ENCODE peak calls at places on chromosomes 1 and 21, in five cellular contexts. S is stomach, E is K562, G is GM12892, I is GM12891. R is an unnamed sample.
A peak's percentile ranks its signal among the peaks of the same experiment; 100 is the strongest.

GRCh38 chr1:225602590-225603206 is 50.2 kb downstream of the ENAH start:
- DNase-seq in E (no peak), G (no peak), S (no peak), I (no peak), R (no peak)

GRCh38 chr1:1677718-1678580 is 14.6 kb downstream of the SLC35E2B start:
- DNase-seq in I (peak; percentile 77), S (no peak), G (peak; percentile 83), E (peak; percentile 10), R (peak; percentile 57)

GRCh38 chr1:3522564-3523270 is 68.3 kb downstream of the ARHGEF16 start:
- DNase-seq in G (no peak), S (no peak), I (no peak), E (no peak), R (no peak)

GRCh38 chr1:82733645-82734044 is 932.9 kb downstream of the ADGRL2 start:
- DNase-seq in I (no peak), E (no peak), S (no peak), G (no peak), R (no peak)

GRCh38 chr1:38179423-38179822 is 132.8 kb upstream of the POU3F1 start:
- DNase-seq in S (no peak), E (no peak), I (no peak), G (no peak), R (no peak)

GRCh38 chr21:45970674-45971486 is 10.7 kb upstream of the COL6A1 start:
- DNase-seq in I (no peak), E (peak; percentile 82), G (peak; percentile 56), S (no peak), R (peak; percentile 88)

GRCh38 chr1:172154571-172154970 is 265.9 kb upstream of the C1orf105 start:
- DNase-seq in E (no peak), S (no peak), I (no peak), G (no peak), R (no peak)

GRCh38 chr1:177923441-177923840 is 46.4 kb downstream of the SEC16B start:
- DNase-seq in S (no peak), E (no peak), G (no peak), I (no peak), R (no peak)

GRCh38 chr1:117529683-117530082 is 76.2 kb upstream of the TENT5C start:
- DNase-seq in E (no peak), I (no peak), S (no peak), G (no peak), R (no peak)

GRCh38 chr1:20739225-20739624 is 6.7 kb upstream of the SH2D5 start:
- DNase-seq in I (no peak), S (no peak), E (no peak), G (no peak), R (no peak)

GRCh38 chr1:73604739-73605138 is 593.2 kb downstream of the LRRIQ3 start:
- DNase-seq in I (no peak), E (no peak), S (no peak), G (no peak), R (no peak)

GRCh38 chr1:233022246-233022645 is 71.8 kb downstream of the NTPCR start:
- DNase-seq in S (no peak), I (no peak), E (no peak), G (no peak), R (no peak)

GRCh38 chr1:226640737-226641136 is 92.2 kb downstream of the STUM start:
- DNase-seq in S (no peak), E (no peak), G (no peak), I (no peak), R (peak; percentile 63)

GRCh38 chr1:171115280-171115897 is 24.7 kb downstream of the FMO3 start:
- DNase-seq in S (no peak), E (no peak), G (no peak), I (no peak), R (no peak)

GRCh38 chr1:85374160-85374559 is 90.8 kb downstream of the DDAH1 start:
- DNase-seq in S (no peak), G (no peak), I (no peak), E (no peak), R (no peak)

GRCh38 chr1:65687435-65688214 is 105.1 kb upstream of the PDE4B start:
- DNase-seq in I (peak; percentile 13), E (peak; percentile 82), G (no peak), S (peak; percentile 93), R (peak; percentile 90)

GRCh38 chr21:44304846-44305245 is 5.0 kb downstream of the PFKL start:
- DNase-seq in S (peak; percentile 43), I (peak; percentile 66), G (no peak), E (peak; percentile 66), R (no peak)

GRCh38 chr1:15260418-15261154 is 13.6 kb downstream of the FHAD1 start:
- DNase-seq in E (peak; percentile 64), G (no peak), S (no peak), I (no peak), R (no peak)

GRCh38 chr1:243740255-243740999 is 109.6 kb downstream of the AKT3 start:
- DNase-seq in G (no peak), I (no peak), E (no peak), S (no peak), R (no peak)

GRCh38 chr1:220990417-220991337 is 111.4 kb downstream of the HLX start:
- DNase-seq in E (peak; percentile 31), G (no peak), I (no peak), S (no peak), R (no peak)

GRCh38 chr1:53298163-53298685 is 29.6 kb downstream of the LRP8 start:
- DNase-seq in S (no peak), G (no peak), I (no peak), E (no peak), R (no peak)

GRCh38 chr1:119767486-119767885 is 1.2 kb downstream of the HMGCS2 start:
- DNase-seq in E (no peak), I (no peak), S (no peak), G (no peak), R (no peak)

GRCh38 chr1:59499956-59500569 is 203.2 kb downstream of the FGGY start:
- DNase-seq in S (no peak), E (no peak), I (no peak), G (no peak), R (no peak)

GRCh38 chr1:165284471-165284870 is 72.0 kb downstream of the LMX1A start:
- DNase-seq in E (no peak), I (no peak), S (no peak), G (no peak), R (no peak)

GRCh38 chr1:226643167-226643566 is 94.6 kb downstream of the STUM start:
- DNase-seq in E (peak; percentile 81), I (peak; percentile 85), G (peak; percentile 77), S (no peak), R (peak; percentile 73)

GRCh38 chr21:38989097-38989744 is 183.5 kb downstream of the ETS2 start:
- DNase-seq in S (no peak), I (no peak), G (no peak), E (no peak), R (no peak)

GRCh38 chr21:10430007-10430406 is 91.4 kb upstream of the TPTE start:
- DNase-seq in E (peak; percentile 37), I (peak; percentile 2), G (no peak), S (no peak), R (no peak)

GRCh38 chr21:29386803-29387202 is 88.1 kb downstream of the BACH1 start:
- DNase-seq in G (no peak), S (no peak), E (no peak), I (no peak), R (no peak)

GRCh38 chr21:21690068-21690665 is 692.0 kb downstream of the NCAM2 start:
- DNase-seq in S (no peak), I (no peak), E (no peak), G (no peak), R (no peak)

GRCh38 chr1:244341455-244342450 is 110.0 kb downstream of the ADSS2 start:
- DNase-seq in E (peak; percentile 49), S (no peak), I (no peak), G (no peak), R (no peak)

GRCh38 chr1:226988337-226988672 is 48.2 kb downstream of the COQ8A start:
- DNase-seq in G (no peak), S (peak; percentile 71), E (no peak), I (no peak), R (peak; percentile 74)

DNA sequence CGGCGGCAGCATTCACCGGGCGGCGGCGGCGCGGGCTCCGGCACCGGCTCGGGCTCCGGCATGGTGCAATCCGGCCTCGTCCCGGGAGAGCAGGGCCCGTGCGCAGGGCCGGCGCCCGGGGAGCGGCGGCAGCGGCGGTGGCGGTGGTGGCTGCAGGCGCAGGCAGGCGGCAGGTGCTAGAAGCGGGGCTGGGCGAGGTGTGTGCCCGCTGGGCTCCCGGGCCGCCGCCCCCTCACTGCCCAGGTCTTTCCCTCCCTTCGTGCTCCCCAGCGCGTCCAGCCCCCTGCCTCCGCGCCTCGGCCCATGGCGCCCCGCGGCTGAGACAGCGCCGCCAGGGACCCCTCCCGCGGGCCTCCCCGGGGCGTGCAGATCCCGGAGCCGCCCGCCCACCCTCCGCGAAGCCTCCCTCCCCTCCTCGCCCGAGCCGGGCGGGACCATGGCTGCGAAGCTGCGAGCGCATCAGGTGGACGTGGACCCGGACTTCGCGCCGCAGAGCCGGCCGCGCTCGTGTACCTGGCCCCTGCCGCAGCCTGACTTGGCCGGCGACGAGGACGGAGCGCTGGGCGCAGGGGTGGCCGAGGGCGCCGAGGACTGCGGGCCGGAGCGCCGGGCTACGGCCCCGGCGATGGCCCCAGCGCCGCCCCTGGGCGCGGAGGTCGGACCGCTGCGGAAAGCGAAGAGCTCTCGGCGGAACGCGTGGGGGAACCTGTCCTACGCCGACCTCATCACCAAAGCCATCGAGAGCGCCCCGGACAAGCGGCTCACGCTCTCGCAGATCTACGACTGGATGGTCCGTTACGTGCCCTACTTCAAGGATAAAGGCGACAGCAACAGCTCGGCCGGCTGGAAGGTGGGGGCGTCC is 492 bp downstream of the FOXO6 start:
- DNase-seq in G (peak; percentile 31), I (no peak), S (no peak), E (peak; percentile 70), R (no peak)
- TF ChIP-seq POLR2A in G (no peak), I (no peak), S (no peak), E (no peak), R (no peak)

DNA sequence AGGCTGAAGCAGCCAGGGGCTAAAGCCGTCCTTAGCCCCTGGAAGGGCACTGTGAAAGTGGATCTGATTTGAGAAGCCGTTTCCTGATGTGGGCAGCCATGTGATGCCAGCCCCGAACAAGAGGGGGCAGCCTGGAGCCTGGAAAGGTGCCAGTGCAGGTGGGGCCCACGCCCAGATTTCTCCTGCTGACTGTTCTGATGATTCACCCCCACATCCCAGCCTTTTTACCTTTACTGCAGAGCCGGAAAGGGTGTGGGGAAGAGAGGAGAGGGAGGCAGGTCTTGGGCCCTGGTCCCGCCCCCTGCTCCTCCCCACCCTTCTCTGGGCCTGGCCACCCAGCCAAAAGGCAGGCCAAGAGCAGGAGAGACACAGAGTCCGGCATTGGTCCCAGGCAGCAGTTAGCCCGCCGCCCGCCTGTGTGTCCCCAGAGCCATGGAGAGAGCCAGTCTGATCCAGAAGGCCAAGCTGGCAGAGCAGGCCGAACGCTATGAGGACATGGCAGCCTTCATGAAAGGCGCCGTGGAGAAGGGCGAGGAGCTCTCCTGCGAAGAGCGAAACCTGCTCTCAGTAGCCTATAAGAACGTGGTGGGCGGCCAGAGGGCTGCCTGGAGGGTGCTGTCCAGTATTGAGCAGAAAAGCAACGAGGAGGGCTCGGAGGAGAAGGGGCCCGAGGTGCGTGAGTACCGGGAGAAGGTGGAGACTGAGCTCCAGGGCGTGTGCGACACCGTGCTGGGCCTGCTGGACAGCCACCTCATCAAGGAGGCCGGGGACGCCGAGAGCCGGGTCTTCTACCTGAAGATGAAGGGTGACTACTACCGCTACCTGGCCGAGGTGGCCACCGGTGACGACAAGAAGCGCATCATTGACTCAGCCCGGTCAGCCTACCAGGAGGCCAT is at the start of gene SFN:
- DNase-seq in E (peak; percentile 94), G (no peak), I (no peak), S (peak; percentile 88), R (no peak)
- TF ChIP-seq POLR2AphosphoS5 in E (peak; percentile 67), G (no peak), I (no peak), S (peak; percentile 88), R (no peak)

GRCh38 chr1:218985424-218985823 is 188.3 kb upstream of the LYPLAL1 start:
- DNase-seq in E (no peak), S (no peak), I (no peak), G (no peak), R (no peak)
- TF ChIP-seq POLR2A in E (no peak), S (no peak), I (no peak), G (no peak), R (no peak)

GRCh38 chr1:19311931-19312781 is at the start of the genes AKR7A2 and SLC66A1:
- DNase-seq in G (peak; percentile 94), S (peak; percentile 96), I (peak; percentile 98), E (peak; percentile 99), R (peak; percentile 95)
- TF ChIP-seq POLR2AphosphoS5 in G (peak; percentile 69), S (peak; percentile 87), I (peak; percentile 60), E (peak; percentile 81), R (peak; percentile 57)